ENCODE peak calls at places on chromosomes 6 and 20, in four cellular contexts. Q is neural progenitor cell, N is colonic mucosa, J is iPS DF 6.9. E is an unnamed sample. For H3K9me3, the result is how much of the 10 kb centered on the place peaks cover.

GRCh38 chr6:38027685-38028373 is 208.3 kb downstream of the ZFAND3 start:
- DNase-seq in Q (peak), N (no peak), J (no peak), E (no peak)

GRCh38 chr20:58017237-58017969 is 211.1 kb downstream of the ANKRD60 start:
- DNase-seq in Q (no peak), N (peak), J (no peak), E (peak)

GRCh38 chr6:35297541-35298481 is at the start of gene DEF6:
- DNase-seq in Q (peak), N (peak), J (peak), E (peak)

GRCh38 chr6:41767112-41767946 is 12.4 kb downstream of the FRS3 start:
- DNase-seq in Q (no peak), N (peak), J (no peak), E (peak)

GRCh38 chr6:83592770-83593394 is 80.5 kb downstream of the PRSS35 start:
- DNase-seq in Q (peak), N (no peak), J (no peak), E (peak)

GRCh38 chr6:83633609-83634008 is 75.3 kb downstream of the SNAP91 start:
- DNase-seq in Q (no peak), N (no peak), J (no peak), E (no peak)

GRCh38 chr6:101666256-101666655 is 272.7 kb downstream of the GRIK2 start:
- DNase-seq in Q (peak), N (no peak), J (no peak), E (peak)

GRCh38 chr20:50351541-50351940 is 158.6 kb upstream of the PTPN1 start:
- DNase-seq in Q (no peak), N (no peak), J (no peak), E (no peak)

GRCh38 chr20:1391640-1392442 is 1.0 kb downstream of the FKBP1A start:
- DNase-seq in Q (peak), N (peak), J (no peak), E (peak)

GRCh38 chr6:8277769-8278168 is 157.6 kb downstream of the SLC35B3 start:
- DNase-seq in Q (peak), N (no peak), J (no peak), E (no peak)

GRCh38 chr6:68559052-68559451 is 76.0 kb upstream of the ADGRB3 start:
- DNase-seq in Q (no peak), N (no peak), J (no peak), E (no peak)

GRCh38 chr6:72953901-72954494 is 271.3 kb downstream of the KHDC1L start:
- DNase-seq in Q (no peak), N (no peak), J (no peak), E (peak)

GRCh38 chr20:50580016-50580747 is 70.0 kb downstream of the PTPN1 start:
- DNase-seq in Q (peak), N (peak), J (no peak), E (no peak)

GRCh38 chr6:141335889-141336288 is 796.8 kb upstream of the GJE1 start:
- DNase-seq in Q (no peak), N (no peak), J (no peak), E (no peak)

GRCh38 chr6:39061588-39061987 is 13.0 kb downstream of the GLP1R start:
- DNase-seq in Q (no peak), N (no peak), J (no peak), E (no peak)

GRCh38 chr6:56102216-56102615 is 145.2 kb downstream of the COL21A1 start:
- DNase-seq in Q (no peak), N (no peak), J (no peak), E (no peak)

GRCh38 chr6:36301085-36301658 is 31.3 kb downstream of the PNPLA1 start:
- DNase-seq in Q (no peak), N (no peak), J (no peak), E (no peak)

GRCh38 chr20:45037050-45037449 is 63.9 kb downstream of the KCNS1 start:
- DNase-seq in Q (no peak), N (no peak), J (no peak), E (peak)

GRCh38 chr6:140779991-140780596 is 1352.6 kb upstream of the GJE1 start:
- DNase-seq in Q (no peak), N (no peak), J (no peak), E (peak)

GRCh38 chr20:815914-816606 is 17.5 kb upstream of the FAM110A start:
- DNase-seq in Q (peak), N (peak), J (peak), E (peak)

GRCh38 chr20:4569092-4569491 is 152.6 kb upstream of the PRND start:
- DNase-seq in Q (no peak), N (no peak), J (no peak), E (no peak)

GRCh38 chr20:46402236-46402886 is 4.1 kb downstream of the ELMO2 start:
- DNase-seq in Q (no peak), N (no peak), J (no peak), E (no peak)

GRCh38 chr6:35213824-35214756 is at the start of gene SCUBE3:
- DNase-seq in Q (peak), N (peak), J (peak), E (peak)

GRCh38 chr6:7268362-7269310 is 44.4 kb downstream of the SSR1 start:
- DNase-seq in Q (no peak), N (no peak), J (no peak), E (no peak)

GRCh38 chr6:114398481-114398880 is 55.7 kb upstream of the HS3ST5 start:
- DNase-seq in Q (no peak), N (no peak), J (no peak), E (no peak)

GRCh38 chr6:134074151-134074712 is 21.8 kb upstream of the SLC2A12 start:
- DNase-seq in Q (peak), N (no peak), J (peak), E (no peak)

GRCh38 chr6:52616271-52616670 is 39.4 kb upstream of the TRAM2 start:
- DNase-seq in Q (no peak), N (no peak), J (no peak), E (no peak)

GRCh38 chr6:130827247-130828149 is at the start of gene SMLR1:
- DNase-seq in Q (no peak), N (no peak), J (no peak), E (no peak)

GRCh38 chr20:37357481-37358365 is 11.8 kb downstream of the SRC start:
- DNase-seq in Q (no peak), N (no peak), J (no peak), E (no peak)

GRCh38 chr20:61566691-61567090 is 314.6 kb downstream of the CDH4 start:
- DNase-seq in Q (no peak), N (no peak), J (no peak), E (no peak)

GRCh38 chr20:63627700-63628245 is 872 bp upstream of the GMEB2 start:
- DNase-seq in Q (no peak), N (no peak), J (no peak), E (no peak)

GRCh38 chr20:62558779-62559178 is 83.0 kb upstream of the GATA5 start:
- DNase-seq in Q (no peak), N (no peak), J (no peak), E (no peak)

GRCh38 chr6:37862992-37863391 is 43.5 kb downstream of the ZFAND3 start:
- DNase-seq in Q (no peak), N (no peak), J (no peak), E (peak)

GRCh38 chr6:27452496-27452897 is 20.4 kb downstream of the ZNF184 start:
- DNase-seq in Q (no peak), N (no peak), J (no peak), E (no peak)

GRCh38 chr6:27448456-27448855 is 24.4 kb downstream of the ZNF184 start:
- DNase-seq in Q (no peak), N (no peak), J (no peak), E (no peak)

DNA sequence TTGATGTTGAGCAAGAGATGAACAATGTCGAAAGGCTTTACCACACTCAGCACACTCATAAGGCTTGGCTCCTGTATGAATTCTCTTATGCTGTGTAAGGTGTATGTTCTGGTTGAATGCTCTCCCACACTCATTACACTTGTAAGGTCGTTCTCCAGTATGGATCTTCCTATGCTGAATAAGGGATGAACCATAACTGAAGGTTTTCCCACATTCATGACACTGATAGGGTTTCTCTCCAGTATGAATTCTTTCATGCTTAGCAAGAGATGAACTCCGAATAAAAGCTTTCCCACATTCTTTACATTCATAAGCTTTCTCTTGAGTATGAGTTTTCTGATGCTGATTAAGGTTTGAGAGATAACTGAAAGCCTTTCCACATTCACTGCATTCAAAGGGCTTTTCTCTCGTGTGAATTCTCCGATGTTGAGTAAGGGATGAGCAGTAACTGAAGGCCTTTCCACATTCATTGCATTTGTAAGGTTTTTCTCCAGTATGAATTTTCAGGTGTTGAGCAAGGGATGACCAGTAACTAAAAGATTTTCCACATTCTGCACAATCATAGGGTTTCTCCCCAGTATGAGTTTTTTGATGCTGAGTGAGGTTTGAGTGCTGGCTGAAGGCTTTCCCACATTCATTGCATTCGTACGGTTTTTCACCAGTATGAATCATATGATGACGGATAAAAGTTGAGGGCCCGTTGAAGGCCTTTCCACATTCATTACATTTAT is 21.1 kb downstream of the ZNF184 start:
- DNase-seq in Q (no peak), N (no peak), J (no peak), E (no peak)
- H3K9me3 ChIP-seq in Q (half or more), N (under half), J (under half), E (half or more)

GRCh38 chr20:2397595-2398145 is 17.0 kb downstream of the TGM6 start:
- DNase-seq in Q (no peak), N (no peak), J (no peak), E (no peak)

GRCh38 chr20:2397091-2397490 is 16.4 kb downstream of the TGM6 start:
- DNase-seq in Q (no peak), N (no peak), J (no peak), E (no peak)

GRCh38 chr20:2395136-2395535 is 14.4 kb downstream of the TGM6 start:
- DNase-seq in Q (no peak), N (no peak), J (no peak), E (no peak)

GRCh38 chr20:2396241-2396814 is 15.6 kb downstream of the TGM6 start:
- DNase-seq in Q (no peak), N (no peak), J (no peak), E (no peak)

DNA sequence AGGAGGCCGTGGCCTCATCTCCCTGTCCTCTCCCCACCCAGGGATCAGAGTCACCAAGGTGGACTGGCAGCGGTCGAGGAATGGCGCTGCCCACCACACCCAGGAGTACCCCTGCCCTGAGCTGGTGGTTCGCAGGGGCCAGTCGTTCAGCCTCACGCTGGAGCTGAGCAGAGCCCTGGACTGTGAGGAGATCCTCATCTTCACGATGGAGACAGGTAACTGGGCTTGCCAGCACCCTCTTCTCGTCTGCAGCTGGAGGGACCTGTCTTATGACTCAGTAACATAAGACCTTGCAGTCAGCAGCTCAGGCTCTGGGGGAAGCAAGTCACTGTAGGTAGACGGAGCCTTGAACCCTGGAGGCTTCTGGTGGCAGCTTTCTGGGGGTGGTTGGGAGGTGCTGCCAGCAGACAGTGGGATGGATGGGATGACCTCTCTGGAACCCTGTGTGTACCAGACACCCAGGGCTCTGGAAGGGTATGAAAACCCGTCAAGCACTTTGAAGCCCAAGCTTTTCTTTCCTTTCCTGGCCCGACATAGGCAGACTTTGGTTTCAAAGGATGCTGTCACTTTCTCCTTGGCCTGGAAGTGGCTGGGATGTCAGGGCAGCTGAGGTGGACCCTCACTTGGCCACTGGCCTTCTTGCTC is 13.8 kb downstream of the TGM6 start:
- DNase-seq in Q (no peak), N (no peak), J (no peak), E (no peak)
- H3K27ac ChIP-seq in Q (no peak), N (no peak), J (no peak), E (no peak)

DNA sequence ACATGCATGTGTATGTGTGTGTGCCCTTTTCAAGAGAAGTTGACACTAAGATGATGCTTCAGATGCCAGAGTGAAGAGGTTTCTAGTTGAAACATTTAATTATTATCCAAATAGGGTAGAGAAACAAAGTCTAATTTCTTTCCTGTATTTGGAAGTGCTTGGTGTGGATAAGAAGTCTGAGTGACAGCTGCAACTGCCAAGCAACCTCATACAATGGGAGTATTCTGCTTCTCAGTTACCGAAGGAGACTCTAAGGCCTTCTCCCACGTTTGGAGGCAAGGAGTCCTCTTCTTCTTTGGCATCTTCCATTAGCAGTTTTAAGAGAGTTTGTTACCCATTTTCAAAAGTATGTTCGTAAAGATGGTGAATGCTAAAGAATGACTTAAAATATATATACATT is 82.4 kb downstream of the HDGFL1 start:
- DNase-seq in Q (no peak), N (no peak), J (no peak), E (no peak)
- H3K9me3 ChIP-seq in Q (under half), N (under half), J (under half), E (under half)

GRCh38 chr6:117496383-117496990 is 14.0 kb downstream of the DCBLD1 start:
- DNase-seq in Q (no peak), N (no peak), J (no peak), E (peak)
- H3K27ac ChIP-seq in Q (no peak), N (no peak), J (no peak), E (peak)

GRCh38 chr6:86537311-86537861 is 399.9 kb upstream of the HTR1E start:
- DNase-seq in Q (no peak), N (no peak), J (no peak), E (no peak)
- H3K9me3 ChIP-seq in Q (under half), N (under half), J (under half), E (under half)

GRCh38 chr6:155103816-155104366 is 108.8 kb downstream of the TIAM2 start:
- DNase-seq in Q (no peak), N (no peak), J (no peak), E (no peak)
- H3K27ac ChIP-seq in Q (no peak), N (no peak), J (no peak), E (no peak)

GRCh38 chr6:111973897-111974639 is 79.8 kb upstream of the CCN6 start:
- DNase-seq in Q (no peak), N (no peak), J (no peak), E (no peak)
- H3K9me3 ChIP-seq in Q (under half), N (under half), J (under half), E (under half)

E was measured in mammary epithelial cell.